ENCODE peak calls at places on chromosomes 6 and 20, in eight cellular contexts. V is cardiac muscle cell; I is esophagus squamous epithelium; H is HCT116; C is left lung; O is right lobe of liver; P is CD8-positive, alpha-beta T cell; R is tibial artery. W is an unnamed sample. For H3K4me1, the result is how much of the 10 kb centered on the place peaks cover.

GRCh38 chr6:84415068-84415467 is 187.6 kb upstream of the CEP162 start:
- DNase-seq in V (no peak), I (no peak), H (no peak), C (no peak), O (no peak), P (no peak), R (no peak), W (no peak)

GRCh38 chr20:44725852-44726251 is 10.7 kb downstream of the CCN5 start:
- DNase-seq in V (no peak), I (no peak), H (no peak), C (no peak), O (no peak), P (no peak), R (no peak), W (no peak)

GRCh38 chr6:28725890-28726348 is 197.9 kb downstream of the TRIM27 start:
- DNase-seq in V (no peak), I (no peak), H (no peak), C (no peak), O (no peak), P (no peak), R (no peak), W (no peak)

GRCh38 chr6:120526576-120526975 is 807.7 kb downstream of the TBC1D32 start:
- DNase-seq in V (no peak), I (no peak), H (no peak), C (no peak), O (no peak), P (no peak), R (no peak), W (no peak)

GRCh38 chr6:138004423-138005287 is 102.6 kb downstream of the PERP start:
- DNase-seq in V (peak), I (no peak), H (peak), C (no peak), O (no peak), P (no peak), R (no peak), W (no peak)

GRCh38 chr6:111918825-111919224 is 45.6 kb upstream of the FYN start:
- DNase-seq in V (peak), I (no peak), H (no peak), C (no peak), O (no peak), P (no peak), R (no peak), W (no peak)

GRCh38 chr6:106084973-106085686 is 1.0 kb upstream of the PRDM1 start:
- DNase-seq in V (no peak), I (no peak), H (no peak), C (no peak), O (no peak), P (no peak), R (no peak), W (no peak)

GRCh38 chr20:61773081-61773631 is 292.5 kb downstream of the TAF4 start:
- DNase-seq in V (no peak), I (no peak), H (no peak), C (no peak), O (no peak), P (no peak), R (no peak), W (no peak)

GRCh38 chr6:82363368-82364086 is at the start of gene TPBG:
- DNase-seq in V (peak), I (no peak), H (peak), C (peak), O (peak), P (no peak), R (peak), W (peak)

GRCh38 chr6:20416567-20417345 is 15.1 kb downstream of the E2F3 start:
- DNase-seq in V (no peak), I (no peak), H (no peak), C (no peak), O (no peak), P (no peak), R (no peak), W (no peak)

GRCh38 chr6:119145111-119145510 is 66.6 kb upstream of the FAM184A start:
- DNase-seq in V (no peak), I (no peak), H (no peak), C (no peak), O (no peak), P (no peak), R (no peak), W (no peak)

GRCh38 chr20:47347661-47348462 is 8.6 kb downstream of the ZMYND8 start:
- DNase-seq in V (no peak), I (no peak), H (no peak), C (no peak), O (no peak), P (no peak), R (no peak), W (no peak)

GRCh38 chr20:47348539-47349142 is 7.9 kb downstream of the ZMYND8 start:
- DNase-seq in V (no peak), I (no peak), H (no peak), C (no peak), O (no peak), P (no peak), R (no peak), W (no peak)

GRCh38 chr20:47350691-47351545 is 5.6 kb downstream of the ZMYND8 start:
- DNase-seq in V (no peak), I (no peak), H (no peak), C (no peak), O (no peak), P (no peak), R (no peak), W (no peak)

GRCh38 chr20:47350181-47350550 is 6.3 kb downstream of the ZMYND8 start:
- DNase-seq in V (no peak), I (no peak), H (no peak), C (no peak), O (no peak), P (no peak), R (no peak), W (no peak)

GRCh38 chr20:47349365-47350180 is 6.9 kb downstream of the ZMYND8 start:
- DNase-seq in V (no peak), I (no peak), H (no peak), C (no peak), O (no peak), P (no peak), R (no peak), W (no peak)
- H3K4me1 ChIP-seq in V (half or more), I (half or more), H (under half), C (half or more), O (under half), P (half or more), R (half or more), W (half or more)

GRCh38 chr20:53034899-53035298 is 62.7 kb downstream of the TSHZ2 start:
- DNase-seq in V (no peak), I (no peak), H (no peak), C (no peak), O (no peak), P (no peak), R (no peak), W (no peak)

GRCh38 chr20:53036992-53037391 is 64.8 kb downstream of the TSHZ2 start:
- DNase-seq in V (no peak), I (no peak), H (no peak), C (no peak), O (peak), P (no peak), R (no peak), W (no peak)

GRCh38 chr20:53040678-53041674 is 68.8 kb downstream of the TSHZ2 start:
- DNase-seq in V (peak), I (no peak), H (no peak), C (no peak), O (no peak), P (no peak), R (peak), W (no peak)

GRCh38 chr20:53037621-53038020 is 65.5 kb downstream of the TSHZ2 start:
- DNase-seq in V (no peak), I (no peak), H (no peak), C (no peak), O (no peak), P (no peak), R (no peak), W (no peak)

DNA sequence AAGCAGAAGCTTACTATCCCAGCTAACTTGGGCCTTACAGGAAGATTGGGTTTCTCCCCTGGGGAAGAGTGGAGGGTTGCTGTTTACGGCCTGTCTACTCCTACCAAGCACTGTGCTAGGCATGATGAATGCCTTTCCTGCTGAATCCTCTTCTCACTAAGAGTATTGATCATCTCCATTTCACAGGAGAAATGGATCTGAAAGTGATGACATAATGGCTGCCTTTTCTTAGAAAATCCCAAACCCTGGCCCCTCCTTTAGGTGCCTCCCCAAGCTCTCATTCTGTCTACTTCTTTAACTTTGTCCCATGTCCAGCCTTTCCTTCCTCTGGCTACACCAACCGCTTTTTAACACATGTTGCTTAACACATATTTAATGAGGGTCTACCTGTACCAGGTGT is 66.2 kb downstream of the TSHZ2 start:
- DNase-seq in V (no peak), I (no peak), H (no peak), C (no peak), O (no peak), P (no peak), R (no peak), W (no peak)
- H3K4me1 ChIP-seq in V (under half), I (under half), H (under half), C (under half), O (under half), P (under half), R (under half), W (under half)

GRCh38 chr6:99606670-99607415 is at the start of gene PRDM13:
- DNase-seq in V (no peak), I (no peak), H (no peak), C (peak), O (no peak), P (no peak), R (no peak), W (no peak)

GRCh38 chr6:99604161-99605073 is 2.2 kb upstream of the PRDM13 start:
- DNase-seq in V (no peak), I (no peak), H (no peak), C (no peak), O (no peak), P (no peak), R (no peak), W (no peak)

GRCh38 chr6:99607416-99608036 is 893 bp downstream of the PRDM13 start:
- DNase-seq in V (no peak), I (no peak), H (no peak), C (peak), O (no peak), P (no peak), R (no peak), W (no peak)

GRCh38 chr6:99605074-99605726 is 1.4 kb upstream of the PRDM13 start:
- DNase-seq in V (no peak), I (no peak), H (no peak), C (peak), O (no peak), P (no peak), R (no peak), W (no peak)

DNA sequence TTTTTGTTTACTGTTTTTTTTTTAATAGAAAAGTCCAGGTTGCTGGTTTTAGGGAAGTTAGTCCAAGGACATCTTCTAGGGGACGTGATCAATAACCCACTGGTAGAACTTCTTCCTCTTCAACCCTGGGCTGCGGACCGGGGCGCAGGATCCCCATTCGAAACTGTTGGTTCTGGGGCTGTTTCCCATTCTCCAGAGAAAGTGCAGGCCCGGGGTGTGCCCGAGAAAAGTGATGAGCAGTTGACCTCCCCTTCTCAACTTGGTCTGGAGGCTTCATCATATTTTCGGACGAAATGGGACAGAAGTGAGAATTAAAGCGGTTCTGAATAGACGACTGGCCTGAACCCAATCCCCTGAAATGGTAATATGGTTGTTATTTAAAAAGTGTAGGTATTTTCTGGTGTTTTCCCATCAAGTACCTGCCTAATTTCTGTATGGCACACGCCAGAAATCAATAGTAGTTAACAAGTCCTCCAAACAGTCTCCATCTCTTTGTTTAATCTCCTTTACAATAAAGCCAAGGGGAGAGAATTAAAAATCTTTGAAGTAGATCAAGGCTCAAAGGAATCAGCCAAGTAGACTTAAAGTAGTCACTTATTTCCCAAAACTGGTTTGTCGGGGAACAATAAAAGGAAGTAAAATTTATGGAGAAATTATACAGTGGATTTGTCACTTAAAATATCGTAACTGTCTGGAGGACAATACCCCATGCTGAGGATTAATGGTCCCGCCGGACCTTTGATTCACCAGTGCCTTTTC is 543 bp upstream of the PRDM13 start:
- DNase-seq in V (no peak), I (no peak), H (no peak), C (peak), O (no peak), P (no peak), R (no peak), W (no peak)
- H3K4me1 ChIP-seq in V (under half), I (half or more), H (under half), C (under half), O (under half), P (under half), R (under half), W (half or more)

DNA sequence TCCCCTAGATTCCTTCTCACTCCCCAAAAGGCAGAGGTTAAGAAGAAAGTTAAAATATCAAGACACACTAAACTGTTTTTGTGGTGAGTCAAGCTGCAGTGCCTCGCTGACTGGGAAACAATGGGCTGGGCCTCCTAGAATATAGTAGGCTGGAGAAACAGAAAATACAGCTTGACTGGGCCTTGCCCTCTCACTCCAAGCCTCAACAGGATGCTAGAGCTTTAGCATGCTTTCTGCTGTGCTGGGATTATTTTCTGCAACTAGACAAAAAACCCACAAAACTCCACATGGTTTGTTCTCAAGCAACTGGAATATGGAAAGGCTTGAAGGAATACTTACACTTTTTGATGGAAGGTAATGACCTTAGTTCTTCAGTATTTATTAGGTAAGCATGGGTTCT is 27.9 kb downstream of the FOXO3 start:
- DNase-seq in V (peak), I (no peak), H (no peak), C (no peak), O (no peak), P (no peak), R (no peak), W (no peak)
- H3K4me1 ChIP-seq in V (half or more), I (half or more), H (half or more), C (half or more), O (half or more), P (under half), R (half or more), W (under half)

GRCh38 chr6:125597411-125598253 is 151.8 kb upstream of the HEY2 start:
- DNase-seq in V (no peak), I (no peak), H (no peak), C (no peak), O (no peak), P (no peak), R (peak), W (no peak)
- H3K4me1 ChIP-seq in V (under half), I (under half), H (under half), C (under half), O (under half), P (under half), R (under half), W (under half)

DNA sequence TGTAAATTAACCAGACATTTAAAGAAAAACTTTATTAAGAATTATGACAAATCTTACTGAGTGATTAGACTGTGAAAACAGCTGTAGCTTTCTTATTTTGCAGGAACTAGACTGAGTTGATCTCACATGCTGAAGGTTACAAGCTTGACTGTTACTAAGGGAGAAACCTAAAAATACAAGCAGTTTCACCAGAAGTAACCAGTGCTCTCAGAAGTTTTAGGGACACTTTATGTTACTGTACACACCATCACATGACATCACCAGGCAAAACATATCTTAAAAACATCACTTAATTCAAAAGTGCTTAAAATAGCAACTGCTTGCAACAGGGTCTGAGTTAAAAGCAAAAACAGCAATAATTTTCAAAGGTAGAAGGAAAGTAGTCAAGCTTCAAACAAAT is 5.4 kb downstream of the FBXO30 start:
- DNase-seq in V (no peak), I (no peak), H (no peak), C (no peak), O (no peak), P (no peak), R (no peak), W (no peak)
- H3K4me1 ChIP-seq in V (under half), I (half or more), H (under half), C (under half), O (under half), P (under half), R (under half), W (under half)

DNA sequence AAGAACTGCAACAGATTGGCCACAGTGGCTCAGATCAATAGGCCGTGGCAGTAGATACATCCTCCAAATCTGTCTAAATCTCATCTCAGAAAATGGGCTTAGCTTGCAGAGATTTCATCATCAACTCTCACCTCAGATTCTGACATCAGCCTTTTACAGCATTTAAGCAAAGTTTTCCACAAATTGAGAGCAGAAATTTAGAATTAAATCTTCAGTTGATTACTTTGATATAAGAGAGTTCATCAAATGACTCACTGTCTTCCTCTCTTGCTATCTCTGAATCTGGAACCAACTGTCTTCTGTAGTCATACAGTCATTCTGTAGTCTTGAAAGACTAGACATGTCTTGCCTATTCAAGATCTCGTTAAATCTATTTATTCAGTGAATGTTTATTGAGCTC is 45.2 kb upstream of the CTAGE9 start:
- DNase-seq in V (no peak), I (no peak), H (no peak), C (no peak), O (no peak), P (no peak), R (no peak), W (no peak)
- H3K4me1 ChIP-seq in V (under half), I (under half), H (under half), C (under half), O (under half), P (under half), R (under half), W (under half)